ENCODE peak calls at places on chromosome 17, in four cellular contexts. One of them, this sample, is unnamed.

GRCh38 chr17:4853195-4853762 is 20.1 kb downstream of the MINK1 start:
- DNase-seq in LoVo: no peak
- DNase-seq in stimulated activated CD8-positive, alpha-beta memory T cell treated with anti-CD3 and anti-CD28 coated beads, Interleukin-2, amount 100 ng/mL, for 48 hours: no peak
- DNase-seq in transverse colon: no peak
- DNase-seq in this sample: no peak

GRCh38 chr17:67244621-67245072 is 349 bp downstream of the HELZ start:
- DNase-seq in LoVo: peak
- DNase-seq in stimulated activated CD8-positive, alpha-beta memory T cell treated with anti-CD3 and anti-CD28 coated beads, Interleukin-2, amount 100 ng/mL, for 48 hours: no peak
- DNase-seq in transverse colon: peak
- DNase-seq in this sample: peak

GRCh38 chr17:41287050-41287449 is 11.6 kb downstream of the KRTAP9-7 start:
- DNase-seq in LoVo: no peak
- DNase-seq in stimulated activated CD8-positive, alpha-beta memory T cell treated with anti-CD3 and anti-CD28 coated beads, Interleukin-2, amount 100 ng/mL, for 48 hours: no peak
- DNase-seq in transverse colon: no peak
- DNase-seq in this sample: no peak

GRCh38 chr17:27315322-27315721 is 21.4 kb downstream of the WSB1 start:
- DNase-seq in LoVo: peak
- DNase-seq in stimulated activated CD8-positive, alpha-beta memory T cell treated with anti-CD3 and anti-CD28 coated beads, Interleukin-2, amount 100 ng/mL, for 48 hours: no peak
- DNase-seq in transverse colon: peak
- DNase-seq in this sample: no peak

GRCh38 chr17:17300624-17301568 is 2.3 kb upstream of the NT5M start:
- DNase-seq in LoVo: no peak
- DNase-seq in stimulated activated CD8-positive, alpha-beta memory T cell treated with anti-CD3 and anti-CD28 coated beads, Interleukin-2, amount 100 ng/mL, for 48 hours: peak
- DNase-seq in transverse colon: peak
- DNase-seq in this sample: no peak

GRCh38 chr17:10733666-10734065 is 3.8 kb upstream of the TMEM220 start:
- DNase-seq in LoVo: no peak
- DNase-seq in stimulated activated CD8-positive, alpha-beta memory T cell treated with anti-CD3 and anti-CD28 coated beads, Interleukin-2, amount 100 ng/mL, for 48 hours: no peak
- DNase-seq in transverse colon: peak
- DNase-seq in this sample: no peak

GRCh38 chr17:76391200-76391715 is 6.8 kb downstream of the SPHK1 start:
- DNase-seq in LoVo: no peak
- DNase-seq in stimulated activated CD8-positive, alpha-beta memory T cell treated with anti-CD3 and anti-CD28 coated beads, Interleukin-2, amount 100 ng/mL, for 48 hours: no peak
- DNase-seq in transverse colon: no peak
- DNase-seq in this sample: no peak

GRCh38 chr17:55302407-55302787 is 37.6 kb downstream of the HLF start:
- DNase-seq in LoVo: no peak
- DNase-seq in stimulated activated CD8-positive, alpha-beta memory T cell treated with anti-CD3 and anti-CD28 coated beads, Interleukin-2, amount 100 ng/mL, for 48 hours: no peak
- DNase-seq in transverse colon: no peak
- DNase-seq in this sample: no peak

GRCh38 chr17:77281024-77281903 is 140.5 kb downstream of the SEC14L1 start:
- DNase-seq in LoVo: peak
- DNase-seq in stimulated activated CD8-positive, alpha-beta memory T cell treated with anti-CD3 and anti-CD28 coated beads, Interleukin-2, amount 100 ng/mL, for 48 hours: peak
- DNase-seq in transverse colon: peak
- DNase-seq in this sample: peak

GRCh38 chr17:7656958-7657715 is 6.4 kb downstream of the ATP1B2 start:
- DNase-seq in LoVo: no peak
- DNase-seq in stimulated activated CD8-positive, alpha-beta memory T cell treated with anti-CD3 and anti-CD28 coated beads, Interleukin-2, amount 100 ng/mL, for 48 hours: no peak
- DNase-seq in transverse colon: peak
- DNase-seq in this sample: no peak